ENCODE peak calls at places on chromosomes 11 and 22, in six cellular contexts. E is gastrocnemius medialis, S is cardiac muscle cell, X is kidney, Y is fibroblast of lung, P is body of pancreas. V is an unnamed sample. For H3K9me3, the result is how much of the 10 kb centered on the place peaks cover.

GRCh38 chr22:38505595-38506117 is 455 bp downstream of the DDX17 start:
- DNase-seq in S (peak), E (peak), X (peak), Y (peak), P (peak), V (no peak)

GRCh38 chr11:65390099-65390941 is 3.9 kb downstream of the FRMD8 start:
- DNase-seq in Y (no peak), X (peak), P (no peak), S (no peak), E (no peak), V (no peak)

GRCh38 chr11:74322667-74323066 is 11.2 kb upstream of the P4HA3 start:
- DNase-seq in E (peak), X (no peak), S (no peak), P (peak), Y (peak), V (no peak)

GRCh38 chr11:5600374-5600851 is 4.0 kb downstream of the TRIM6 start:
- DNase-seq in X (peak), S (peak), Y (peak), E (peak), P (peak), V (peak)

GRCh38 chr22:41479671-41480396 is 10.9 kb downstream of the ACO2 start:
- DNase-seq in E (no peak), P (no peak), X (no peak), Y (peak), S (no peak), V (no peak)

GRCh38 chr22:36292823-36293530 is 40.0 kb downstream of the APOL1 start:
- DNase-seq in E (no peak), X (peak), Y (no peak), P (no peak), S (no peak), V (no peak)

GRCh38 chr11:104484784-104485554 is 321.0 kb upstream of the PDGFD start:
- DNase-seq in E (no peak), S (no peak), X (no peak), P (peak), Y (no peak), V (no peak)

GRCh38 chr22:24118689-24119384 is 62.5 kb upstream of the SUSD2 start:
- DNase-seq in Y (no peak), P (no peak), S (no peak), X (no peak), E (no peak), V (no peak)

GRCh38 chr11:251550-251949 is 14.8 kb downstream of the PSMD13 start:
- DNase-seq in X (no peak), P (no peak), E (no peak), Y (no peak), S (no peak), V (no peak)

GRCh38 chr11:124893781-124894401 is 3.8 kb downstream of the ROBO4 start:
- DNase-seq in E (no peak), X (no peak), P (no peak), S (no peak), Y (no peak), V (no peak)

GRCh38 chr22:30841264-30841663 is 127.3 kb downstream of the MORC2 start:
- DNase-seq in S (no peak), E (no peak), X (no peak), P (no peak), Y (peak), V (no peak)

GRCh38 chr22:28019881-28020861 is 101.1 kb upstream of the PITPNB start:
- DNase-seq in X (peak), P (peak), S (peak), Y (peak), E (peak), V (peak)

GRCh38 chr11:119029069-119029339 is 1.7 kb downstream of the SLC37A4 start:
- DNase-seq in Y (no peak), S (no peak), P (no peak), X (no peak), E (no peak), V (no peak)

GRCh38 chr11:24249921-24250320 is 246.9 kb upstream of the LUZP2 start:
- DNase-seq in Y (no peak), E (no peak), X (no peak), S (no peak), P (no peak), V (no peak)

GRCh38 chr11:73982595-73982989 is at the start of gene UCP2:
- DNase-seq in S (peak), Y (peak), X (peak), E (peak), P (peak), V (peak)

GRCh38 chr11:75454987-75455386 is 22.0 kb upstream of the KLHL35 start:
- DNase-seq in S (no peak), P (peak), Y (no peak), E (no peak), X (no peak), V (no peak)

GRCh38 chr11:75305993-75306392 is 45.5 kb downstream of the ARRB1 start:
- DNase-seq in X (peak), Y (no peak), E (no peak), S (no peak), P (no peak), V (no peak)

GRCh38 chr11:126257764-126258163 is 10.9 kb downstream of the SRPRA start:
- DNase-seq in P (no peak), X (no peak), E (no peak), Y (peak), S (no peak), V (no peak)

GRCh38 chr11:60763692-60764369 is 7.2 kb downstream of the MS4A15 start:
- DNase-seq in S (no peak), X (no peak), Y (no peak), E (no peak), P (no peak), V (no peak)

GRCh38 chr11:73156114-73156513 is 14.0 kb upstream of the FCHSD2 start:
- DNase-seq in E (no peak), Y (no peak), P (no peak), X (no peak), S (no peak), V (no peak)

GRCh38 chr11:75245356-75246005 is 4.9 kb downstream of the TPBGL start:
- DNase-seq in S (peak), Y (no peak), E (no peak), P (no peak), X (peak), V (no peak)

GRCh38 chr11:131537196-131537595 is 166.8 kb downstream of the NTM start:
- DNase-seq in S (no peak), P (no peak), Y (no peak), E (no peak), X (peak), V (no peak)

GRCh38 chr11:106091480-106092123 is 14.1 kb downstream of the AASDHPPT start:
- DNase-seq in E (no peak), P (no peak), S (no peak), X (no peak), Y (peak), V (no peak)

GRCh38 chr11:424232-424631 is 9.4 kb upstream of the SIGIRR start:
- DNase-seq in P (no peak), Y (no peak), S (no peak), X (no peak), E (no peak), V (no peak)

GRCh38 chr22:44924098-44924497 is 85.7 kb downstream of the PHF21B start:
- DNase-seq in S (no peak), Y (no peak), P (no peak), E (no peak), X (peak), V (no peak)

DNA sequence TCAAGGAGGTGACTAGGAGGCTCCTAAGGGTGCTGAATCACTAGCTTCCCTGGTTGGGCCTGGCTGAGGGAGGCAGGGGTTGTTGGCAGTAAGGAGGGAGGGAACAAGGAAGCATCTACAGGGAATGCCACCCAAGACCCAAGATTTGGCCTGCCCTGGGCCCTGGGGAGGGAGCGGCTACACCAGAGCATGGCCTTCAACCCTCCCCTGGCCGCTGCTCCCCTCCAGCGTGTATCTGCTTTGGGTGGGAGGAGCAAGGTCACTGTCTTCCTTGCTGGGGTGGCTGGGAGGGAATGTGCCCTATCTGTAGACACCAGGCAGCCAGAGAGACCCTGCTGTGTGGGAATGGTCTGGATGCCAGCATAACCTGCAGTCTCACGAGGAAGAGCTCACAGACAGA is 29.5 kb upstream of the MYEOV start:
- DNase-seq in P (no peak), E (no peak), Y (no peak), X (peak), S (no peak), V (no peak)
- H3K9me3 ChIP-seq in P (under half), E (under half), Y (under half), X (under half), S (under half), V (under half)

GRCh38 chr11:70660889-70661197 is 262.5 kb downstream of the CTTN start:
- DNase-seq in X (no peak), Y (no peak), S (no peak), P (no peak), E (no peak), V (no peak)

GRCh38 chr11:70660059-70660888 is 261.9 kb downstream of the CTTN start:
- DNase-seq in S (no peak), X (no peak), E (no peak), P (no peak), Y (no peak), V (no peak)

GRCh38 chr11:70663815-70664214 is 265.5 kb downstream of the CTTN start:
- DNase-seq in P (no peak), S (no peak), E (no peak), X (no peak), Y (no peak), V (no peak)

GRCh38 chr11:70662691-70663098 is 264.4 kb downstream of the CTTN start:
- DNase-seq in E (no peak), S (no peak), P (no peak), X (no peak), Y (no peak), V (no peak)

DNA sequence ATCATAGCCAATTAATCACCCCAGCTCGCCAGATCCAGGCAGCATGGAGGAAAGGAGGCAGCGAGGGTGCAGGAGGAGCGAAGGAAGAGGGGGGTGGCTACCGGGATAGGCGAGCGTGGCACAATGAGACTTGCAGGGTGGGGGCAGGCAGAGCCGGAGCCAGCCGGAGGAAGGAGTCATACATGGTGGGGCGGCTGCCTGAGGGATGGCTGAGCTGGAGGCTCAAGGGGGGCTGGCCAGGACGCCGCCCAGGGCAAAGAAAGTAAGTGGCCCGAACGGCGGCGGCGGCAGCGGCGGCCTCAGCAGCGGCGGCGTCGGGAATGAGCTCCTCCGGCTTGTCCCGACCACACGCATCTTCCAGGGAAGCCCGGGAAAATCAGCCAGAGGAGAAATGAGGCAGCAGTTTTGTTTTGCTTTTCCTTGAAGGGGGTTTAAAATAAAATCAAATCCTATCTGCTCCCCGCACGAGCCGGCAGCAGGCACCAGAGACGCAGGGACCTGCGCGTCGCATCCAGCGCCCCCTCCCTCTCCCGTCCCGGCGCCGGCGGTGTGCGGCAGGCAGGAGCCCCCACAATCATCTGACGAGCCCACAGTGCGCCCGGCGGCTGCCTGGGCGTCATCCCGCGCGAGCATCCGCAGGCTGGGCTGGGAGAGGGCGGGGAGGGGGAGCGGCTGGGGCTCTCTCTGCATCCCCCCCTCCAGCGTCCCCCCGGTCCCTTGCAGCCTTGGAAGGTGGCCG is 263.6 kb downstream of the CTTN start:
- DNase-seq in E (no peak), S (peak), P (no peak), Y (no peak), X (no peak), V (no peak)
- H3K9me3 ChIP-seq in E (under half), S (under half), P (under half), Y (under half), X (under half), V (under half)

GRCh38 chr22:11626422-11626773 is 3901.6 kb upstream of the OR11H1 start:
- DNase-seq in P (no peak), Y (no peak), S (no peak), E (no peak), X (no peak), V (no peak)
- H3K9me3 ChIP-seq in P (under half), Y (under half), S (under half), E (under half), X (under half), V (under half)

GRCh38 chr11:63793163-63793562 is 20.1 kb upstream of the SPINDOC start:
- DNase-seq in S (no peak), E (no peak), Y (no peak), P (no peak), X (no peak), V (no peak)

GRCh38 chr11:63800921-63801320 is 12.3 kb upstream of the SPINDOC start:
- DNase-seq in Y (no peak), E (no peak), S (no peak), P (no peak), X (no peak), V (no peak)

GRCh38 chr11:63791495-63792167 is 21.6 kb upstream of the SPINDOC start:
- DNase-seq in X (no peak), P (no peak), E (no peak), Y (peak), S (no peak), V (no peak)

DNA sequence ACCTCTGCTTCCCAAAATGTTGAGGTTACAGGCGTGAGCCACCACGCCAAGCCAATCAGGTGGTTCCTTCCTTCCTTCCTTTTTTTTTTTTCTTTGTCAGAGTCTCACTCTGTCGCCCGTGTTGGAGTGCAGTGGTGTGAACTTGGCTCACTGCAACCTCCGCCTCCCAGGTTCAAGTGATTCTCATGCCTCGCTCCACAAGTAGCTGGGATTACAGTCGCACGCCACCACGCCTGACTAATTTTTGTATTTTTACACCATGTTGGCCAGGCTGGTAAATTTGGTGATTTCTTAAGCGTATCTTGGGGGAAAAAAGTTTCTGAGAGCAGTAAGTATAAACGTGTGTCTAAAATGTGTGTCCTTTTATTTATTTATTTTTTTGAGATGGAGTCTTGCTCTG is 18.2 kb upstream of the SPINDOC start:
- DNase-seq in S (no peak), X (peak), P (no peak), E (no peak), Y (no peak), V (no peak)
- H3K9me3 ChIP-seq in S (under half), X (under half), P (under half), E (under half), Y (under half), V (under half)

GRCh38 chr22:49023161-49023878 is 804.4 kb downstream of the BRD1 start:
- DNase-seq in P (no peak), Y (no peak), X (peak), S (no peak), E (no peak), V (no peak)
- H3K9me3 ChIP-seq in P (under half), Y (under half), X (under half), S (under half), E (under half), V (under half)

V was measured in CD4-positive, alpha-beta memory T cell.